ENCODE peak calls at places on chromosomes 11 and 22, in four cellular contexts. One of them, this sample, is unnamed.

GRCh38 chr22:28074526-28074925 is 155.5 kb upstream of the PITPNB start:
- DNase-seq in K562: no peak
- DNase-seq in HL-60: no peak
- DNase-seq in GM12878: no peak
- DNase-seq in this sample: no peak

GRCh38 chr11:35012467-35013191 is 96.2 kb downstream of the PDHX start:
- DNase-seq in K562: no peak
- DNase-seq in HL-60: no peak
- DNase-seq in GM12878: peak
- DNase-seq in this sample: no peak

GRCh38 chr11:102936864-102937509 is 18.5 kb downstream of the MMP13 start:
- DNase-seq in K562: no peak
- DNase-seq in HL-60: no peak
- DNase-seq in GM12878: peak
- DNase-seq in this sample: no peak

GRCh38 chr11:2928605-2929510 is at the start of gene PHLDA2:
- DNase-seq in K562: peak
- DNase-seq in HL-60: peak
- DNase-seq in GM12878: no peak
- DNase-seq in this sample: no peak

GRCh38 chr22:45503816-45504702 is 1.4 kb downstream of the FBLN1 start:
- DNase-seq in K562: no peak
- DNase-seq in HL-60: peak
- DNase-seq in GM12878: no peak
- DNase-seq in this sample: no peak

GRCh38 chr11:126186031-126186698 is 25.3 kb downstream of the RPUSD4 start:
- DNase-seq in K562: no peak
- DNase-seq in HL-60: no peak
- DNase-seq in GM12878: no peak
- DNase-seq in this sample: no peak

GRCh38 chr11:30960387-30960992 is 374.3 kb upstream of the MPPED2 start:
- DNase-seq in K562: no peak
- DNase-seq in HL-60: no peak
- DNase-seq in GM12878: no peak
- DNase-seq in this sample: no peak

GRCh38 chr11:9577551-9577950 is 4.1 kb downstream of the WEE1 start:
- DNase-seq in K562: no peak
- DNase-seq in HL-60: no peak
- DNase-seq in GM12878: no peak
- DNase-seq in this sample: no peak

GRCh38 chr11:12359761-12360160 is 17.6 kb upstream of the PARVA start:
- DNase-seq in K562: no peak
- DNase-seq in HL-60: no peak
- DNase-seq in GM12878: no peak
- DNase-seq in this sample: no peak

GRCh38 chr11:78449866-78450265 is 32.2 kb upstream of the GAB2 start:
- DNase-seq in K562: no peak
- DNase-seq in HL-60: no peak
- DNase-seq in GM12878: no peak
- DNase-seq in this sample: no peak

GRCh38 chr11:113681711-113682410 is 24.2 kb downstream of the TMPRSS5 start:
- DNase-seq in K562: peak
- DNase-seq in HL-60: no peak
- DNase-seq in GM12878: no peak
- DNase-seq in this sample: no peak

GRCh38 chr11:1479006-1479677 is 7.4 kb downstream of the MOB2 start:
- DNase-seq in K562: no peak
- DNase-seq in HL-60: no peak
- DNase-seq in GM12878: no peak
- DNase-seq in this sample: no peak

GRCh38 chr11:59029490-59029889 is 56.6 kb upstream of the GLYATL1B start:
- DNase-seq in K562: no peak
- DNase-seq in HL-60: no peak
- DNase-seq in GM12878: no peak
- DNase-seq in this sample: no peak

GRCh38 chr11:119108857-119109221 is 1.7 kb downstream of the C2CD2L start:
- DNase-seq in K562: no peak
- DNase-seq in HL-60: no peak
- DNase-seq in GM12878: no peak
- DNase-seq in this sample: no peak

GRCh38 chr22:24153959-24154358 is 27.3 kb upstream of the SUSD2 start:
- DNase-seq in K562: no peak
- DNase-seq in HL-60: no peak
- DNase-seq in GM12878: no peak
- DNase-seq in this sample: no peak

GRCh38 chr11:44066732-44067131 is 662 bp downstream of the ACCS start:
- DNase-seq in K562: no peak
- DNase-seq in HL-60: no peak
- DNase-seq in GM12878: no peak
- DNase-seq in this sample: no peak

GRCh38 chr11:117300301-117300700 is 9.2 kb downstream of the BACE1-AS start:
- DNase-seq in K562: no peak
- DNase-seq in HL-60: no peak
- DNase-seq in GM12878: no peak
- DNase-seq in this sample: no peak

GRCh38 chr11:68552542-68552941 is 92.0 kb downstream of the PPP6R3 start:
- DNase-seq in K562: no peak
- DNase-seq in HL-60: peak
- DNase-seq in GM12878: no peak
- DNase-seq in this sample: no peak

GRCh38 chr22:28297504-28297903 is 378.4 kb upstream of the PITPNB start:
- DNase-seq in K562: no peak
- DNase-seq in HL-60: no peak
- DNase-seq in GM12878: no peak
- DNase-seq in this sample: peak

GRCh38 chr11:63769719-63770443 is 1.3 kb upstream of the ZFTA start:
- DNase-seq in K562: no peak
- DNase-seq in HL-60: no peak
- DNase-seq in GM12878: no peak
- DNase-seq in this sample: no peak

GRCh38 chr11:113449743-113450142 is 25.5 kb downstream of the DRD2 start:
- DNase-seq in K562: no peak
- DNase-seq in HL-60: no peak
- DNase-seq in GM12878: no peak
- DNase-seq in this sample: no peak

GRCh38 chr22:45400046-45400445 is 13.4 kb downstream of the SMC1B start:
- DNase-seq in K562: no peak
- DNase-seq in HL-60: no peak
- DNase-seq in GM12878: no peak
- DNase-seq in this sample: no peak

GRCh38 chr11:102287963-102288744 is 29.1 kb upstream of the BIRC3 start:
- DNase-seq in K562: peak
- DNase-seq in HL-60: peak
- DNase-seq in GM12878: peak
- DNase-seq in this sample: peak

GRCh38 chr11:65918211-65919150 is at the start of gene C11orf68:
- DNase-seq in K562: no peak
- DNase-seq in HL-60: peak
- DNase-seq in GM12878: no peak
- DNase-seq in this sample: peak
- TF ChIP-seq SPI1 in K562: no peak
- TF ChIP-seq SPI1 in HL-60: no peak
- TF ChIP-seq SPI1 in GM12878: no peak
- TF ChIP-seq SPI1 in this sample: no peak

GRCh38 chr11:111322534-111322933 is 24.2 kb downstream of the POU2AF3 start:
- DNase-seq in K562: no peak
- DNase-seq in HL-60: no peak
- DNase-seq in GM12878: no peak
- DNase-seq in this sample: no peak

GRCh38 chr11:111325259-111325658 is 26.9 kb downstream of the POU2AF3 start:
- DNase-seq in K562: no peak
- DNase-seq in HL-60: no peak
- DNase-seq in GM12878: no peak
- DNase-seq in this sample: no peak

GRCh38 chr11:111326824-111327223 is 28.5 kb downstream of the POU2AF3 start:
- DNase-seq in K562: no peak
- DNase-seq in HL-60: no peak
- DNase-seq in GM12878: no peak
- DNase-seq in this sample: no peak

GRCh38 chr11:111320728-111321568 is 22.6 kb downstream of the POU2AF3 start:
- DNase-seq in K562: no peak
- DNase-seq in HL-60: no peak
- DNase-seq in GM12878: no peak
- DNase-seq in this sample: no peak

GRCh38 chr11:111324277-111324720 is 26.0 kb downstream of the POU2AF3 start:
- DNase-seq in K562: no peak
- DNase-seq in HL-60: no peak
- DNase-seq in GM12878: no peak
- DNase-seq in this sample: no peak
- TF ChIP-seq SPI1 in K562: no peak
- TF ChIP-seq SPI1 in HL-60: no peak
- TF ChIP-seq SPI1 in GM12878: no peak
- TF ChIP-seq SPI1 in this sample: no peak

DNA sequence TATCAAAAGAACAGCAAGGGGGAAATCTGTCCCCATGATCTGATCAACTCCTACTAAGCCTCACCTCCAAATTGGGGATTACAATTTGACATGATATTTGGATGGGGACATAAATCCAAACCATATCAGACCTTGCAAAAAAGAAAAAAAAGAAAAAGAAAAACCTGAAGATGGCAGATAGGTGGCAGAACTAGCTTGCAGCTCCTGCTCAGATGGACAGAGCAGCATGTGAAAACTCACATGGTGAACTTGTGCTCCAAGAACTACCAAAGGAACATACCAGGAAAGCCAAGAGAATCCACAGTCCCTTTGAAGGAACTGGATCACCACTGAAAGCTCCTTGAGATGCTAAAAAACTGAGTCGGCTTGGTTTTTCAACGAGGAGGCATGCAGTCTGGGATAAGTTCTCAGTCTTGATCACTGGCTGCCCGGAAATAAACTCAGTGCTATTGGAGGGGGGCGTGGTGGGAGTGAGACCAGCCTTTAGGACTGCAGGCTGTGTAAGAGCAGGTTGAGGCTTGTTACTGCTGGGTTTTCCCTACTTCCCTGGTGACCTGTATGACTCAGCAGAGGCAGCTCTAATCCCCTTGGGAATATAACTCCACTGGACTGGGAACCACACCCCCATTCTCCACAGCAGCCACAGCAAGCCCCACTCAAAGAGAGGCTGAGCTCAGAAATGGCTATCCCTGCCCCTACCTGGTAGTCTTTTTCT is 358.3 kb upstream of the ARHGAP42 start:
- DNase-seq in K562: no peak
- DNase-seq in HL-60: no peak
- DNase-seq in GM12878: no peak
- DNase-seq in this sample: no peak
- TF ChIP-seq SPI1 in K562: no peak
- TF ChIP-seq SPI1 in HL-60: no peak
- TF ChIP-seq SPI1 in GM12878: no peak
- TF ChIP-seq SPI1 in this sample: no peak

GRCh38 chr11:65078151-65078550 is 5.7 kb downstream of the CDCA5 start:
- DNase-seq in K562: peak
- DNase-seq in HL-60: peak
- DNase-seq in GM12878: no peak
- DNase-seq in this sample: peak
- TF ChIP-seq SPI1 in K562: no peak
- TF ChIP-seq SPI1 in HL-60: no peak
- TF ChIP-seq SPI1 in GM12878: no peak
- TF ChIP-seq SPI1 in this sample: no peak

GRCh38 chr11:66745356-66746235 is 16.6 kb upstream of the SPTBN2 start:
- DNase-seq in K562: peak
- DNase-seq in HL-60: no peak
- DNase-seq in GM12878: no peak
- DNase-seq in this sample: peak
- TF ChIP-seq SPI1 in K562: no peak
- TF ChIP-seq SPI1 in HL-60: no peak
- TF ChIP-seq SPI1 in GM12878: no peak
- TF ChIP-seq SPI1 in this sample: no peak

GRCh38 chr11:19092342-19092741 is 24.6 kb upstream of the ZDHHC13 start:
- DNase-seq in K562: no peak
- DNase-seq in HL-60: no peak
- DNase-seq in GM12878: no peak
- DNase-seq in this sample: no peak
- TF ChIP-seq SPI1 in K562: no peak
- TF ChIP-seq SPI1 in HL-60: no peak
- TF ChIP-seq SPI1 in GM12878: no peak
- TF ChIP-seq SPI1 in this sample: no peak

GRCh38 chr22:43862074-43862881 is at the start of gene SULT4A1:
- DNase-seq in K562: peak
- DNase-seq in HL-60: no peak
- DNase-seq in GM12878: no peak
- DNase-seq in this sample: no peak

GRCh38 chr22:43862882-43863202 is 529 bp upstream of the SULT4A1 start:
- DNase-seq in K562: no peak
- DNase-seq in HL-60: no peak
- DNase-seq in GM12878: no peak
- DNase-seq in this sample: no peak

GRCh38 chr22:43869799-43870198 is 7.5 kb upstream of the SULT4A1 start:
- DNase-seq in K562: no peak
- DNase-seq in HL-60: no peak
- DNase-seq in GM12878: no peak
- DNase-seq in this sample: no peak

DNA sequence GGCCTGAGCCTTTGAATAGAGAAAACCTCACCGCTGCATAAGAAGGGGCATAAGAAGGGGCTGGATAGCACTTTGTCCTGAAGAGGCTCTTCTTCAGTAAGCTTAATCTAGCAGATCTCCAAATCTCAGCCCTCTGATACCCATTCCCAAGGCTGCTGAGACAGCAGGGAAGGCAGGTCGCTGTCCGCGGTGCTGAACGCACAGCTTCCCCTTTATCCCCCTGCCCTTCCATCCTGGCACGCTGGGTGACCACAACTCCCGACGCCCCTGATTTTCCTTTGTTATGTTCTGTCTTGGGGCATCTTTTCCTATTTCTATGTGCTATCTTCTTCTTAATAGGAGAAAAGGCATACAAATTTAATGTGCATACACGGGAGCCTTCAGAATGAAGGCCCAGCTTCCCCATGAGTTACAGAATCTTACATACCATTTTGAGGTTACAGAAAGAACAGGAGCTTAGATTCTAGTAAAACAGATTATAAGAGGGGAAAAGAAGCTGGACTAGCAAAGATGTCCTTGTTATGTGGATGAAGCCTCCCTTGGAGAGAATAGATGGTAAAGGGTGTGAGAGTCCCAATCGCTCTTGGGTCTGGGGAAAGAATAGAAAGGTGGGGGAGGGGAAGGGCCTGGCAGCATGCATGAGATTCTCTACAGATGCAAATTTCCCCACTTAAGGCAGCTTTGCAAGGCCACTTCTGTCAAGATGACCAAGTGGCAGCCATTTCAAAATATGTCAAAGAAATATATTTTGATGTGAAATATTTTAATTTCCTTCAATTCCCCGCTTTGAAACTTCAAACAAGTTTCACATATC is 5.7 kb upstream of the SULT4A1 start:
- DNase-seq in K562: peak
- DNase-seq in HL-60: peak
- DNase-seq in GM12878: no peak
- DNase-seq in this sample: no peak
- TF ChIP-seq SPI1 in K562: no peak
- TF ChIP-seq SPI1 in HL-60: peak
- TF ChIP-seq SPI1 in GM12878: no peak
- TF ChIP-seq SPI1 in this sample: no peak

GRCh38 chr11:29628584-29628983 is 388.2 kb downstream of the KCNA4 start:
- DNase-seq in K562: no peak
- DNase-seq in HL-60: no peak
- DNase-seq in GM12878: no peak
- DNase-seq in this sample: no peak
- TF ChIP-seq SPI1 in K562: no peak
- TF ChIP-seq SPI1 in HL-60: no peak
- TF ChIP-seq SPI1 in GM12878: no peak
- TF ChIP-seq SPI1 in this sample: no peak

This sample was measured in GM12891.